ENCODE peak calls at places on chromosomes 6 and 20, in six cellular contexts. C, T, W, D, Q and U are unnamed samples.

GRCh38 chr6:9632026-9632425 is 782.8 kb downstream of the TFAP2A start:
- DNase-seq in T (no peak), Q (no peak), C (no peak), D (no peak), W (no peak), U (no peak)

GRCh38 chr6:166627875-166628849 is 1.1 kb upstream of the RPS6KA2 start:
- DNase-seq in D (peak; percentile 78), Q (peak; percentile 80), W (peak; percentile 46), T (peak; percentile 25), C (no peak), U (no peak)

GRCh38 chr20:5168582-5169396 is 42.0 kb downstream of the CDS2 start:
- DNase-seq in W (no peak), T (no peak), D (no peak), C (no peak), Q (no peak), U (no peak)

GRCh38 chr20:41649489-41649888 is 31.3 kb upstream of the CHD6 start:
- DNase-seq in C (no peak), T (no peak), D (no peak), Q (no peak), W (no peak), U (no peak)

GRCh38 chr20:49831022-49831769 is 18.6 kb downstream of the SLC9A8 start:
- DNase-seq in D (no peak), T (peak; percentile 68), C (no peak), W (no peak), Q (no peak), U (no peak)

GRCh38 chr6:22057962-22058361 is 238.9 kb downstream of the PRL start:
- DNase-seq in W (no peak), C (no peak), D (no peak), T (no peak), Q (no peak), U (no peak)

GRCh38 chr20:31652917-31653385 is 15.2 kb downstream of the COX4I2 start:
- DNase-seq in C (no peak), D (no peak), W (no peak), T (no peak), Q (peak; percentile 67), U (no peak)

GRCh38 chr20:9339708-9340107 is 174.7 kb upstream of the LAMP5 start:
- DNase-seq in C (no peak), W (no peak), T (no peak), Q (no peak), D (no peak), U (no peak)

GRCh38 chr20:1166963-1167720 is 17.6 kb downstream of the TMEM74B start:
- DNase-seq in Q (no peak), C (no peak), D (no peak), T (no peak), W (no peak), U (no peak)

GRCh38 chr6:166955121-166955864 is 1.1 kb downstream of the RNASET2 start:
- DNase-seq in W (peak; percentile 24), C (no peak), Q (peak; percentile 69), T (no peak), D (no peak), U (no peak)

GRCh38 chr6:96509281-96509680 is 12.3 kb upstream of the UFL1 start:
- DNase-seq in C (no peak), D (no peak), T (no peak), W (no peak), Q (no peak), U (no peak)

GRCh38 chr6:139939189-139939979 is 564.9 kb upstream of the CITED2 start:
- DNase-seq in Q (no peak), D (no peak), C (no peak), T (no peak), W (no peak), U (no peak)

GRCh38 chr6:152273638-152274037 is 363.5 kb downstream of the SYNE1 start:
- DNase-seq in W (no peak), C (no peak), T (no peak), Q (no peak), D (no peak), U (no peak)

GRCh38 chr6:139490482-139490881 is 116.0 kb upstream of the CITED2 start:
- DNase-seq in T (peak; percentile 74), W (no peak), Q (no peak), D (no peak), C (no peak), U (no peak)

GRCh38 chr6:108650781-108651180 is 90.1 kb downstream of the FOXO3 start:
- DNase-seq in W (no peak), Q (no peak), D (no peak), T (no peak), C (no peak), U (no peak)

GRCh38 chr6:10521104-10521808 is at the start of gene GCNT2:
- DNase-seq in D (peak; percentile 59), W (peak; percentile 34), Q (no peak), C (no peak), T (peak; percentile 92), U (no peak)

GRCh38 chr6:15042938-15043337 is 202.9 kb upstream of the JARID2 start:
- DNase-seq in D (no peak), Q (no peak), C (no peak), W (no peak), T (no peak), U (no peak)

GRCh38 chr20:36957875-36958667 is 6.6 kb upstream of the SAMHD1 start:
- DNase-seq in D (no peak), W (no peak), Q (no peak), T (no peak), C (no peak), U (no peak)

GRCh38 chr20:59063358-59064213 is 21.0 kb upstream of the PRELID3B start:
- DNase-seq in Q (peak; percentile 45), T (no peak), C (no peak), D (no peak), W (no peak), U (peak; percentile 75)

GRCh38 chr6:154468760-154469159 is 41.7 kb downstream of the CNKSR3 start:
- DNase-seq in D (peak; percentile 6), W (no peak), C (no peak), T (no peak), Q (no peak), U (no peak)

GRCh38 chr20:57669626-57670025 is 40.2 kb downstream of the PMEPA1 start:
- DNase-seq in C (no peak), Q (no peak), D (no peak), W (no peak), T (no peak), U (no peak)

GRCh38 chr6:159819932-159820640 is 20.0 kb downstream of the PNLDC1 start:
- DNase-seq in D (no peak), T (no peak), W (no peak), C (no peak), Q (no peak), U (no peak)

GRCh38 chr20:3658708-3659491 is 4.3 kb downstream of the GFRA4 start:
- DNase-seq in W (no peak), Q (no peak), D (no peak), C (peak; percentile 77), T (peak; percentile 81), U (no peak)
- TF ChIP-seq RAD21 in W (no peak), Q (no peak), D (no peak), C (no peak), T (no peak), U (no peak)

GRCh38 chr6:158051968-158052367 is 70.3 kb downstream of the SYNJ2 start:
- DNase-seq in D (no peak), Q (no peak), T (no peak), C (no peak), W (no peak), U (no peak)

GRCh38 chr6:158049055-158050028 is 67.7 kb downstream of the SYNJ2 start:
- DNase-seq in D (no peak), C (no peak), W (peak; percentile 80), T (peak; percentile 91), Q (peak; percentile 54), U (no peak)

GRCh38 chr6:158050107-158050735 is 68.6 kb downstream of the SYNJ2 start:
- DNase-seq in D (no peak), C (no peak), Q (no peak), W (no peak), T (no peak), U (no peak)

GRCh38 chr6:158048589-158048988 is 66.9 kb downstream of the SYNJ2 start:
- DNase-seq in C (no peak), Q (no peak), T (no peak), W (no peak), D (no peak), U (no peak)

GRCh38 chr6:158050955-158051354 is 69.3 kb downstream of the SYNJ2 start:
- DNase-seq in D (no peak), C (no peak), W (no peak), Q (no peak), T (no peak), U (no peak)
- TF ChIP-seq MAX in D (no peak), C (no peak), W (no peak), Q (no peak), T (no peak), U (no peak)

GRCh38 chr6:136037246-136037884 is 185.9 kb downstream of the PDE7B start:
- DNase-seq in W (no peak), Q (no peak), T (no peak), D (no peak), C (no peak), U (no peak)

GRCh38 chr6:136036601-136037000 is 185.1 kb downstream of the PDE7B start:
- DNase-seq in C (no peak), W (no peak), T (no peak), Q (no peak), D (no peak), U (no peak)

GRCh38 chr6:136037885-136038460 is 186.5 kb downstream of the PDE7B start:
- DNase-seq in Q (peak; percentile 65), C (no peak), W (no peak), T (no peak), D (no peak), U (no peak)

GRCh38 chr6:136039185-136039584 is 187.7 kb downstream of the PDE7B start:
- DNase-seq in C (no peak), W (no peak), T (no peak), Q (no peak), D (no peak), U (no peak)

DNA sequence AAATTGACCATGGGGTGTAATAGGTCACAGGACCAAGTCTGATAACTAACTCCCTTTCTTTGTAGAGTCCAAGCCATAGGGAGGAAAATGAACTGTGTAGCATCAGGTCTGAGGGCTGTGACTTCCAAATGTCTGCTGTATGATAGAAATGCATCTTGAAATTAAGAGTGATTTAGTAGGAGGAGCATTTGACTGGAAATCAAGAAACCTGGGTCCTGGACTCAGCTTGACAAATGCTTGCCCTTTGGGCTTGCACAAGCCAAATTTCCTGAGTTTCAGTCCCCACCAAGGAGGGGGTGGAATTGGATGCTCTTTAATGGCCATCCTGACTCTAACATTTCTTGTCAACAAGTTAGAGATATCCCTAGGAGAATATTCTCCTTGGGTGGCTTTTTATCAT is 187.0 kb downstream of the PDE7B start:
- DNase-seq in Q (no peak), C (no peak), D (no peak), W (no peak), T (no peak), U (no peak)
- H2AFZ ChIP-seq in Q (peak overlapping the region; percentile 86), C (no peak overlapping the region), D (no peak overlapping the region), W (no peak overlapping the region), T (no peak overlapping the region), U (no peak overlapping the region)

DNA sequence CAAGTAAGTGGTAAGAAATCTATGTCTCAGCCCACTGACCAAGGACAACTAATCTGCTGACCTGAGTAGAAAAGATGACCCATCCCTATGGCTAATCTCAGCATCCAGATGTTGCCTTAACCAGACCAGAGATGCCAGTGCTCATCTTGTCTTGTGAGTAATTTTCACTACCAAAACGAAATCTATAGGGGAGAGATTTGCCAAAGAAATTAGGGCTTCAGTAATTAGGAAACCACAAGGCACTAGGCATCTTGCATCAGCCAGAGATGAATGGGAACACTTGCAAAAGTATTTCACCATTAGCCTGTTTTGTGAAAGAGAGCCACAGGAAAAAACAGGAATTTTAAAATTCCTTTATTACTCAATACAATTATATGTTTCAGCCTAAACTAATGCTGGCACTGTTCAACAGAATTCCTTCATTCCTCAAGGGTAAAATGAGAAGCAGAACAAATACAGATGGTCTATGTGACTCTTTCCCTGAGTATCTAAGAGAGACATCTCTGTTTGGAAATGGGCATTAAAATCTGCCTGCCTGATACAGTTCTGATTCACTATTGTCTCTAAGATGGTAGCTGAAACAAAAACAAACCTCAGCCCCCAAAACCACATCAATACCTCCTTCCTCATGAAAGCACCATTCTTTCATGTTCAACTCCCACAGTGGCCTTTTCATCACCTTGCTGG is 87.8 kb downstream of the GMDS start:
- DNase-seq in T (peak; percentile 23), D (no peak), Q (no peak), C (peak; percentile 34), W (no peak), U (peak; percentile 48)
- TF ChIP-seq RAD21 in T (no peak), D (no peak), Q (no peak), C (peak; percentile 10), W (no peak), U (peak; percentile 4)